ENCODE peak calls at places on chromosomes 5 and 9, in nine cellular contexts. V, R, D, Q, S, U, L, Z and W are unnamed samples.

GRCh38 chr5:71932649-71933338 is 174.5 kb upstream of the MAP1B start:
- DNase-seq in S (no peak), R (no peak), D (no peak), Z (peak; percentile 69), V (peak; percentile 92), Q (peak; percentile 29), U (peak; percentile 75), L (peak; percentile 94), W (no peak)

GRCh38 chr5:102958481-102959011 is 161.4 kb downstream of the GIN1 start:
- DNase-seq in L (peak; percentile 56), R (no peak), V (no peak), D (no peak), U (no peak), Q (no peak), Z (no peak), S (no peak), W (peak; percentile 22)

GRCh38 chr5:16489322-16489791 is 23.8 kb upstream of the ZNF622 start:
- DNase-seq in Q (no peak), D (no peak), L (peak; percentile 62), V (no peak), S (no peak), Z (no peak), R (peak; percentile 18), U (peak; percentile 53), W (peak; percentile 50)

GRCh38 chr9:78756813-78757510 is 460.0 kb downstream of the PSAT1 start:
- DNase-seq in R (no peak), V (no peak), S (no peak), Z (no peak), D (no peak), Q (no peak), U (no peak), L (no peak), W (no peak)

GRCh38 chr5:1004598-1005361 is 3.8 kb upstream of the NKD2 start:
- DNase-seq in V (peak; percentile 92), L (peak; percentile 73), Z (peak; percentile 81), R (peak; percentile 51), U (peak; percentile 80), S (no peak), D (no peak), Q (peak; percentile 88), W (no peak)

GRCh38 chr5:125847561-125847960 is 575.6 kb upstream of the GRAMD2B start:
- DNase-seq in Z (no peak), R (no peak), U (no peak), D (no peak), L (no peak), Q (no peak), V (no peak), S (no peak), W (no peak)

GRCh38 chr9:82184524-82184923 is 196.0 kb downstream of the SPATA31D1 start:
- DNase-seq in V (no peak), U (no peak), D (no peak), R (no peak), S (no peak), Q (no peak), L (no peak), Z (no peak), W (peak; percentile 39)

GRCh38 chr9:120916573-120916972 is 10.0 kb downstream of the TRAF1 start:
- DNase-seq in Z (peak; percentile 39), Q (peak; percentile 71), L (peak; percentile 90), S (no peak), D (no peak), V (peak; percentile 88), U (no peak), R (no peak), W (peak; percentile 64)

GRCh38 chr5:127042593-127042992 is 12.2 kb upstream of the MARCHF3 start:
- DNase-seq in R (no peak), S (no peak), Z (no peak), Q (no peak), U (peak; percentile 12), L (peak; percentile 36), D (no peak), V (no peak), W (no peak)

GRCh38 chr5:128919542-128919941 is 45.7 kb upstream of the SLC27A6 start:
- DNase-seq in Z (no peak), L (no peak), S (no peak), D (no peak), R (no peak), V (no peak), Q (no peak), U (no peak), W (no peak)

GRCh38 chr5:135930949-135931295 is 23.9 kb downstream of the LECT2 start:
- DNase-seq in V (no peak), S (no peak), R (no peak), U (peak; percentile 48), Z (no peak), D (no peak), L (no peak), Q (no peak), W (no peak)

GRCh38 chr9:98933185-98933584 is 10.5 kb upstream of the COL15A1 start:
- DNase-seq in Z (no peak), S (no peak), R (no peak), Q (no peak), U (no peak), L (no peak), D (no peak), V (no peak), W (no peak)

GRCh38 chr9:14692536-14692917 is 705 bp downstream of the ZDHHC21 start:
- DNase-seq in L (no peak), S (no peak), R (no peak), Q (no peak), U (no peak), D (no peak), Z (no peak), V (no peak), W (peak; percentile 22)

GRCh38 chr5:32462618-32463017 is 18.1 kb upstream of the ZFR start:
- DNase-seq in S (no peak), D (no peak), V (no peak), R (no peak), Z (no peak), U (no peak), Q (no peak), L (no peak), W (no peak)

GRCh38 chr5:91133183-91133582 is 249.9 kb downstream of the ARRDC3 start:
- DNase-seq in U (no peak), L (no peak), V (no peak), Z (no peak), R (no peak), D (no peak), S (no peak), Q (no peak), W (no peak)

GRCh38 chr5:66796306-66797292 is 200.4 kb downstream of the MAST4 start:
- DNase-seq in S (no peak), R (no peak), V (no peak), D (no peak), L (peak; percentile 27), Q (no peak), Z (no peak), U (no peak), W (no peak)

GRCh38 chr5:76326559-76327351 is 76.3 kb upstream of the IQGAP2 start:
- DNase-seq in Z (no peak), S (no peak), Q (no peak), L (no peak), D (no peak), R (no peak), U (peak; percentile 78), V (no peak), W (no peak)

GRCh38 chr5:53397845-53398244 is 82.6 kb upstream of the FST start:
- DNase-seq in S (no peak), Z (no peak), V (peak; percentile 73), D (no peak), Q (peak; percentile 14), R (no peak), L (peak; percentile 61), U (no peak), W (peak; percentile 40)

GRCh38 chr9:121818841-121819430 is 167.5 kb downstream of the DAB2IP start:
- DNase-seq in Z (no peak), S (no peak), D (no peak), L (no peak), Q (no peak), V (peak; percentile 44), R (no peak), U (no peak), W (no peak)

GRCh38 chr5:1037123-1037670 is 28.6 kb downstream of the NKD2 start:
- DNase-seq in D (no peak), V (peak; percentile 63), U (no peak), R (no peak), S (no peak), Q (peak; percentile 21), Z (peak; percentile 25), L (no peak), W (no peak)

GRCh38 chr9:111925784-111926183 is 29.2 kb downstream of the UGCG start:
- DNase-seq in U (no peak), V (no peak), L (no peak), D (no peak), Q (no peak), R (no peak), S (no peak), Z (no peak), W (no peak)
- H3K27ac ChIP-seq in U (no peak overlapping the region), V (no peak overlapping the region), L (no peak overlapping the region), D (peak overlapping the region; percentile 34), Q (peak overlapping the region; percentile 14), R (no peak overlapping the region), S (peak overlapping the region; percentile 41), Z (no peak overlapping the region), W (peak overlapping the region; percentile 81)

DNA sequence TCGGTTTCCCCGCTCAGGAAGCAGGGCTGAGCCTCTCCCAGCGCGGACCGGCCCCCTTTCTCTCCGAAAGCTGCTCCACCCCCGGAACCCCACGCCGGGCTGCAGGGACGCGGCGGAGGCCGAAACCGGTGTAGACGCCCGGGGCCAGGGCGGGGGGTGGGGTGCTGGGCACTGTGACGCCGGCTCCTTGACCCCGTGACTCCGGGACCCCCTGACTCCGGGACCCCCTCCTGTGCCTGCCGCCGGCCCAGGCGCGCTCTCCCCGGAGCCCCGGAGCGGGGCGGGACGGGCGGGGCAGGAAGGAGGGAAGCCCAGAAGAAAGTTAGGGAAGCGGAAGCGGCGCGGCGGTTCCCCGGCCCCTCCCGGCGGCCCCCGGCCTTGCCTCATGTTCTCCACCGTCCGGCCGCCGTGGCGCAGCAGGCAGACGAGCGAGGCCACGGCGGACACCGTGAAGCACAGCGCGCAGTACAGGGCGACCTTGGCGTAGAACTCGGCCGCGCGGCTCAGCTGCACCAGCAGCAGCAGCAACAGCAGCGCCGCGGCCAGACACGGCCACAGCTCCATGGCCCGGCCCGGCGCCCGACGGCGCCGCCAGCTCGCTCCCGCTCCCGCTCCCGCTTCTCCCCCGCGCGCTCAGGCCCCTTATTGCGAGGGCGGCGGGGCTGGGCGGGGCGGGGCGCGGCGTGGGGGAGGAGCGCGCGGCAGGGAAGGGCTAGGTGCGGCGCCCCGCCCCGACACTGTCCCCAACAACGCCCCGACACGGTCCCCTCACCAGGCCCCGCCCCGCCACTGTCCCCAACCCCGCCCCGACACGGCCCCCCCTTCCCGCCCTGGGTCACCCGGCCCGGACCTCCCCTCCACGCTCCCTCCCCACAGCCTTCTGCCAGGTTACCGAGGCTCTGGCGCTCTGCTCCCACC is at the start of gene AGPAT2:
- DNase-seq in R (peak; percentile 43), Z (peak; percentile 93), U (peak; percentile 68), Q (peak; percentile 89), L (peak; percentile 58), S (peak; percentile 43), V (peak; percentile 91), D (peak; percentile 35), W (peak; percentile 65)
- H3K4me3 ChIP-seq in R (peak within 1 kb of the TSS; percentile 52), Z (peak within 1 kb of the TSS; percentile 94), U (peak within 1 kb of the TSS; percentile 57), Q (peak within 1 kb of the TSS; percentile 97), L (peak within 1 kb of the TSS; percentile 62), S (peak within 1 kb of the TSS; percentile 74), V (peak within 1 kb of the TSS; percentile 64), D (peak within 1 kb of the TSS; percentile 63), W (peak within 1 kb of the TSS; percentile 65)

GRCh38 chr9:124814178-124814535 is 37.2 kb downstream of the OLFML2A start:
- DNase-seq in V (no peak), U (no peak), Q (no peak), S (no peak), R (no peak), D (no peak), L (no peak), Z (no peak), W (no peak)
- H3K4me1 ChIP-seq in V (no peaks in the 10 kb centered on the region), U (peaks cover 29% of the 10 kb centered on the region), Q (peaks cover 17% of the 10 kb centered on the region), S (no peaks in the 10 kb centered on the region), R (no peaks in the 10 kb centered on the region), D (peaks cover 44% of the 10 kb centered on the region), L (peaks cover 10% of the 10 kb centered on the region), Z (no peaks in the 10 kb centered on the region), W (peaks cover 51% of the 10 kb centered on the region)

GRCh38 chr9:111222757-111223156 is 107.3 kb downstream of the OR2K2 start:
- DNase-seq in V (no peak), L (no peak), D (no peak), U (no peak), Q (no peak), Z (no peak), R (no peak), S (no peak), W (no peak)
- H3K27ac ChIP-seq in V (no peak overlapping the region), L (no peak overlapping the region), D (no peak overlapping the region), U (no peak overlapping the region), Q (no peak overlapping the region), Z (no peak overlapping the region), R (no peak overlapping the region), S (no peak overlapping the region), W (no peak overlapping the region)